ENCODE peak calls at places on chromosomes 7 and 10, in five cellular contexts. K is AG04449, Q is adipocyte, W is bronchial epithelial cell, E is IMR-90. V is an unnamed sample.

GRCh38 chr10:43202224-43202656 is 64.0 kb downstream of the CSGALNACT2 start:
- DNase-seq in E (no peak), W (peak), K (no peak), Q (peak), V (no peak)

GRCh38 chr7:27367179-27367929 is 124.8 kb downstream of the EVX1 start:
- DNase-seq in K (no peak), E (no peak), Q (no peak), W (no peak), V (no peak)

GRCh38 chr7:1948377-1948796 is 278.3 kb downstream of the ELFN1 start:
- DNase-seq in W (no peak), Q (no peak), K (no peak), E (no peak), V (no peak)

GRCh38 chr10:70656489-70656888 is 15.8 kb upstream of the ADAMTS14 start:
- DNase-seq in K (peak), Q (peak), E (peak), W (peak), V (peak)

GRCh38 chr10:59227136-59227673 is 50.8 kb downstream of the PHYHIPL start:
- DNase-seq in W (no peak), Q (no peak), E (no peak), K (no peak), V (peak)

GRCh38 chr7:103540986-103541385 is 95.0 kb upstream of the SLC26A5 start:
- DNase-seq in E (no peak), K (no peak), Q (no peak), W (no peak), V (no peak)

GRCh38 chr10:5442056-5442989 is 30.0 kb downstream of the NET1 start:
- DNase-seq in W (peak), Q (peak), K (no peak), E (peak), V (peak)

GRCh38 chr7:158476303-158476932 is 111.2 kb downstream of the PTPRN2 start:
- DNase-seq in Q (no peak), W (no peak), E (no peak), K (no peak), V (no peak)

GRCh38 chr10:30359373-30360206 is 10.5 kb upstream of the MTPAP start:
- DNase-seq in Q (peak), E (peak), K (no peak), W (peak), V (peak)

GRCh38 chr7:68133045-68133444 is 1136.4 kb downstream of the TYW1 start:
- DNase-seq in E (no peak), K (no peak), W (no peak), Q (no peak), V (no peak)

GRCh38 chr7:4026941-4027340 is 655.2 kb upstream of the FOXK1 start:
- DNase-seq in Q (no peak), W (no peak), E (no peak), K (no peak), V (no peak)

GRCh38 chr10:46544989-46545791 is 11.3 kb downstream of the GPRIN2 start:
- DNase-seq in E (no peak), Q (peak), W (peak), K (no peak), V (no peak)

GRCh38 chr10:88066876-88067275 is 203.5 kb downstream of the PTEN start:
- DNase-seq in E (no peak), W (no peak), K (no peak), Q (no peak), V (no peak)

GRCh38 chr10:75508239-75508813 is 76.9 kb downstream of the LRMDA start:
- DNase-seq in Q (no peak), E (peak), K (peak), W (peak), V (no peak)

GRCh38 chr7:92720604-92721350 is 115.6 kb downstream of the CDK6 start:
- DNase-seq in E (no peak), K (no peak), W (no peak), Q (no peak), V (peak)

GRCh38 chr10:79284158-79284871 is 63.0 kb upstream of the PPIF start:
- DNase-seq in E (no peak), W (no peak), Q (no peak), K (no peak), V (no peak)

GRCh38 chr7:30322656-30323355 is 38.4 kb downstream of the ZNRF2 start:
- DNase-seq in E (no peak), Q (no peak), K (no peak), W (peak), V (no peak)
- H3K4me3 ChIP-seq in E (no peak), Q (no peak), K (no peak), W (no peak), V (no peak)

GRCh38 chr7:6532516-6532915 is 18.7 kb downstream of the GRID2IP start:
- DNase-seq in Q (no peak), K (no peak), W (no peak), E (no peak), V (no peak)

GRCh38 chr7:6531492-6532279 is 19.6 kb downstream of the GRID2IP start:
- DNase-seq in Q (no peak), W (no peak), K (no peak), E (no peak), V (no peak)

GRCh38 chr7:6529643-6530042 is 21.6 kb downstream of the GRID2IP start:
- DNase-seq in E (no peak), Q (no peak), W (no peak), K (no peak), V (no peak)

GRCh38 chr7:6528401-6529130 is 22.7 kb downstream of the GRID2IP start:
- DNase-seq in E (no peak), K (no peak), W (no peak), Q (no peak), V (no peak)

GRCh38 chr7:6530626-6531491 is 20.4 kb downstream of the GRID2IP start:
- DNase-seq in E (no peak), Q (peak), W (no peak), K (no peak), V (no peak)
- H3K4me3 ChIP-seq in E (no peak), Q (no peak), W (peak), K (peak), V (no peak)

DNA sequence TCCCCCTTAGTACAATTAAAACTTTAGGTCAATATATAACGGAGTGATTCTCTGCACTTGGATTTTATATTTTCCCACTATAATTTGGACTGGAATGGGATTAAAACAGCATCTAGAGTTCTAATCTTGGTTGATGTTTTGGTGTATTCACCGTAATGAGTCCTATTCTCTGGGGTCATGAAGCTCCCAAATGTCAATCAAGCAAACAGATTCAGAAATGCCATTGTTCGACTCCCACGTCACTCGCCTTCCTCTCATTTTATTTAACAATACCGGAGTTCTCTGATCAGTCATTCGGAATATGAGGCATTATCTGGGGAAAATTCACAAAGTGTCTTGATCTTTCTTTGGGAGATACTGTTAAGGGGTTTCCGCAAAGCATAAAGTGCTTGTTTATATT is 26.5 kb downstream of the SKIDA1 start:
- DNase-seq in K (no peak), E (no peak), W (no peak), Q (no peak), V (no peak)
- H3K4me3 ChIP-seq in K (no peak), E (no peak), W (no peak), Q (no peak), V (no peak)

GRCh38 chr7:98619450-98620321 is 2.6 kb downstream of the NPTX2 start:
- DNase-seq in Q (peak), K (no peak), E (peak), W (no peak), V (no peak)
- H3K4me3 ChIP-seq in Q (peak), K (no peak), E (no peak), W (no peak), V (no peak)

GRCh38 chr10:12202230-12202629 is 6.2 kb downstream of the CDC123 start:
- DNase-seq in W (no peak), K (no peak), Q (no peak), E (no peak), V (no peak)
- H3K4me3 ChIP-seq in W (no peak), K (no peak), Q (no peak), E (no peak), V (no peak)